ENCODE peak calls at places on chromosome 9, in nine cellular contexts. B, R, H, M, P, J, C, A and U are unnamed samples.

GRCh38 chr9:108671156-108671555 is 184.6 kb downstream of the ACTL7B start:
- DNase-seq in C (no peak), J (peak; percentile 25), P (no peak), H (no peak), A (peak; percentile 23), R (no peak), M (no peak), B (no peak), U (no peak)

GRCh38 chr9:112065781-112066606 is 109.1 kb downstream of the SUSD1 start:
- DNase-seq in J (peak; percentile 63), R (no peak), A (no peak), P (no peak), H (peak; percentile 91), M (peak; percentile 95), B (peak; percentile 53), C (no peak), U (no peak)

GRCh38 chr9:90365646-90366045 is 277.0 kb downstream of the DIRAS2 start:
- DNase-seq in J (no peak), B (no peak), H (no peak), P (no peak), A (no peak), M (no peak), R (no peak), C (no peak), U (no peak)

GRCh38 chr9:93666279-93666784 is 89.9 kb downstream of the PHF2 start:
- DNase-seq in A (peak; percentile 29), P (no peak), H (no peak), M (no peak), J (no peak), B (no peak), C (no peak), R (no peak), U (no peak)

GRCh38 chr9:118651511-118651910 is 717.7 kb downstream of the BRINP1 start:
- DNase-seq in J (no peak), A (no peak), P (no peak), H (no peak), M (no peak), B (no peak), R (no peak), C (no peak), U (no peak)

GRCh38 chr9:85516976-85517637 is 224.6 kb downstream of the AGTPBP1 start:
- DNase-seq in A (no peak), C (no peak), B (no peak), J (no peak), R (no peak), P (no peak), H (no peak), M (no peak), U (no peak)

GRCh38 chr9:133880136-133880535 is 112.0 kb downstream of the VAV2 start:
- DNase-seq in H (no peak), J (no peak), R (peak; percentile 5), A (no peak), P (no peak), C (no peak), M (no peak), B (no peak), U (no peak)

GRCh38 chr9:91606255-91606995 is 182.8 kb upstream of the NFIL3 start:
- DNase-seq in J (no peak), M (no peak), P (no peak), H (no peak), R (no peak), B (no peak), A (no peak), C (no peak), U (no peak)

GRCh38 chr9:112489876-112490661 is 3.4 kb downstream of the KIAA1958 start:
- DNase-seq in C (no peak), J (no peak), M (no peak), H (no peak), A (no peak), B (no peak), P (no peak), R (no peak), U (no peak)

GRCh38 chr9:133585481-133586367 is 23.5 kb downstream of the FAM163B start:
- DNase-seq in B (no peak), R (no peak), A (no peak), C (no peak), J (no peak), P (no peak), H (no peak), M (no peak), U (no peak)

GRCh38 chr9:130869250-130869649 is 27.4 kb downstream of the QRFP start:
- DNase-seq in H (peak; percentile 55), P (peak; percentile 70), B (peak; percentile 71), A (peak; percentile 65), C (no peak), M (no peak), R (peak; percentile 65), J (no peak), U (no peak)

GRCh38 chr9:79766091-79766490 is 194.3 kb downstream of the TLE4 start:
- DNase-seq in R (no peak), M (no peak), P (no peak), B (no peak), C (no peak), H (no peak), J (no peak), A (no peak), U (no peak)

GRCh38 chr9:76101472-76101871 is 211.0 kb downstream of the PCSK5 start:
- DNase-seq in C (no peak), J (no peak), M (no peak), R (no peak), P (no peak), A (no peak), H (no peak), B (no peak), U (no peak)

GRCh38 chr9:127303830-127304229 is 39.3 kb downstream of the GARNL3 start:
- DNase-seq in M (no peak), H (no peak), A (no peak), R (no peak), P (no peak), B (no peak), J (no peak), C (no peak), U (no peak)

GRCh38 chr9:127059648-127060365 is 62.6 kb downstream of the ANGPTL2 start:
- DNase-seq in M (no peak), J (no peak), B (no peak), C (no peak), P (no peak), A (no peak), H (no peak), R (no peak), U (no peak)

GRCh38 chr9:129384138-129384886 is 206.3 kb upstream of the IER5L start:
- DNase-seq in M (no peak), C (no peak), P (no peak), A (no peak), J (no peak), R (no peak), H (no peak), B (no peak), U (no peak)
- TF ChIP-seq CTCF in M (no peak), C (no peak), P (no peak), A (no peak), J (no peak), R (no peak), H (no peak), B (no peak), U (no peak)

GRCh38 chr9:113966394-113966793 is 90.3 kb downstream of the ZNF618 start:
- DNase-seq in R (peak; percentile 46), M (no peak), C (no peak), B (no peak), P (no peak), H (no peak), A (no peak), J (no peak), U (no peak)

GRCh38 chr9:113962391-113962790 is 86.3 kb downstream of the ZNF618 start:
- DNase-seq in M (no peak), R (no peak), B (no peak), P (no peak), A (no peak), C (no peak), H (no peak), J (no peak), U (no peak)

GRCh38 chr9:113963017-113963620 is 87.0 kb downstream of the ZNF618 start:
- DNase-seq in J (no peak), B (peak; percentile 64), H (peak; percentile 46), A (peak; percentile 78), C (peak; percentile 28), M (peak; percentile 39), R (peak; percentile 54), P (peak; percentile 31), U (no peak)

GRCh38 chr9:113964740-113965095 is 88.6 kb downstream of the ZNF618 start:
- DNase-seq in J (no peak), A (no peak), M (no peak), B (no peak), R (no peak), C (no peak), H (no peak), P (no peak), U (no peak)

GRCh38 chr9:113963914-113964739 is 88.0 kb downstream of the ZNF618 start:
- DNase-seq in H (no peak), P (no peak), M (no peak), J (no peak), A (no peak), B (no peak), R (no peak), C (no peak), U (no peak)
- TF ChIP-seq CTCF in H (no peak), P (no peak), M (no peak), J (no peak), A (no peak), B (no peak), R (no peak), C (no peak), U (no peak)

GRCh38 chr9:105148328-105149006 is 96.0 kb upstream of the SLC44A1 start:
- DNase-seq in B (no peak), J (no peak), P (no peak), H (no peak), R (no peak), M (no peak), C (no peak), A (no peak), U (no peak)
- TF ChIP-seq CTCF in B (no peak), J (peak; percentile 34), P (no peak), H (no peak), R (no peak), M (peak; percentile 33), C (no peak), A (no peak), U (peak; percentile 25)

GRCh38 chr9:29211681-29212589 is 1638.7 kb upstream of the C9orf72 start:
- DNase-seq in M (no peak), H (peak; percentile 7), B (peak; percentile 1), R (peak; percentile 34), C (peak; percentile 64), A (no peak), P (no peak), J (no peak), U (no peak)
- TF ChIP-seq CTCF in M (peak; percentile 60), H (peak; percentile 73), B (peak; percentile 37), R (peak; percentile 36), C (peak; percentile 84), A (no peak), P (peak; percentile 66), J (peak; percentile 45), U (peak; percentile 38)

DNA sequence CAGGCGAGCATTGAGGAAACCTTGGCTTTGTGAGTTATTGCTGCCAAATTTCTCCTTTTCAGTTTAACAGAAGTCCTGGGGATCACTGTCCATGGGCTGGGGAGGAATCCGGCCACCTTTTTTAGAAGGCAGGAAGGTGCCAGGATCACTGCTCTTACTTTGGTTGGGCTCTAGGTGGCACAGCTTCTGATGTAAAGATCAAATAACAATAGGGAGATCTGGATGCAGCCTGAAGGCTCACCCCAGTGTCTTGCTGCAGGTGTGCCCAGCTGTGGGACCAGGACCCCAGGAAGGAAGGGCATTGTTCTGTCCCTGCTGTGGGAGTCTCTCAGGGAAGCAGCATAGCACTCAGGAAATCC is 69.5 kb downstream of the DAB2IP start:
- DNase-seq in B (peak; percentile 21), R (no peak), A (no peak), P (no peak), J (no peak), H (no peak), C (no peak), M (no peak), U (no peak)
- TF ChIP-seq CTCF in B (peak; percentile 11), R (peak; percentile 5), A (no peak), P (no peak), J (peak; percentile 34), H (peak; percentile 35), C (no peak), M (peak; percentile 43), U (peak; percentile 27)